ENCODE peak calls at places on chromosomes 12 and 14, in six cellular contexts. One of them, this sample, is unnamed.

GRCh38 chr14:62667515-62667914 is 377.7 kb downstream of the KCNH5 start:
- DNase-seq in AG10803: no peak
- DNase-seq in heart right ventricle: no peak
- DNase-seq in endothelial cell of umbilical vein: no peak
- DNase-seq in lung: no peak
- DNase-seq in MCF 10A: no peak
- DNase-seq in this sample: no peak

GRCh38 chr14:73142216-73142615 is 5.9 kb downstream of the PSEN1 start:
- DNase-seq in lung: no peak
- DNase-seq in MCF 10A: no peak
- DNase-seq in endothelial cell of umbilical vein: no peak
- DNase-seq in AG10803: no peak
- DNase-seq in heart right ventricle: no peak
- DNase-seq in this sample: no peak

GRCh38 chr14:93137864-93138263 is 22.1 kb upstream of the ITPK1 start:
- DNase-seq in lung: peak
- DNase-seq in MCF 10A: peak
- DNase-seq in AG10803: no peak
- DNase-seq in heart right ventricle: peak
- DNase-seq in endothelial cell of umbilical vein: no peak
- DNase-seq in this sample: no peak

GRCh38 chr14:32258574-32258973 is 55.5 kb upstream of the RNU6-8 start:
- DNase-seq in MCF 10A: no peak
- DNase-seq in heart right ventricle: no peak
- DNase-seq in lung: no peak
- DNase-seq in endothelial cell of umbilical vein: no peak
- DNase-seq in AG10803: peak
- DNase-seq in this sample: no peak

GRCh38 chr12:104526751-104527150 is 70.0 kb downstream of the CHST11 start:
- DNase-seq in endothelial cell of umbilical vein: no peak
- DNase-seq in AG10803: no peak
- DNase-seq in MCF 10A: no peak
- DNase-seq in lung: no peak
- DNase-seq in heart right ventricle: no peak
- DNase-seq in this sample: no peak

GRCh38 chr14:60722163-60722835 is 1.9 kb downstream of the SIX4 start:
- DNase-seq in heart right ventricle: peak
- DNase-seq in lung: peak
- DNase-seq in AG10803: peak
- DNase-seq in MCF 10A: peak
- DNase-seq in endothelial cell of umbilical vein: peak
- DNase-seq in this sample: peak

GRCh38 chr14:87995500-87996275 is 2.7 kb upstream of the GALC start:
- DNase-seq in lung: no peak
- DNase-seq in heart right ventricle: no peak
- DNase-seq in endothelial cell of umbilical vein: no peak
- DNase-seq in AG10803: no peak
- DNase-seq in MCF 10A: no peak
- DNase-seq in this sample: no peak

GRCh38 chr12:105369014-105369413 is 38.5 kb downstream of the C12orf75 start:
- DNase-seq in endothelial cell of umbilical vein: no peak
- DNase-seq in heart right ventricle: no peak
- DNase-seq in lung: no peak
- DNase-seq in AG10803: peak
- DNase-seq in MCF 10A: peak
- DNase-seq in this sample: peak

GRCh38 chr14:91580886-91581615 is 70.9 kb upstream of the PPP4R3A start:
- DNase-seq in AG10803: no peak
- DNase-seq in MCF 10A: no peak
- DNase-seq in lung: no peak
- DNase-seq in heart right ventricle: no peak
- DNase-seq in endothelial cell of umbilical vein: no peak
- DNase-seq in this sample: no peak

GRCh38 chr12:11446372-11446771 is 51.0 kb upstream of the PRB2 start:
- DNase-seq in MCF 10A: no peak
- DNase-seq in endothelial cell of umbilical vein: no peak
- DNase-seq in heart right ventricle: no peak
- DNase-seq in lung: no peak
- DNase-seq in AG10803: peak
- DNase-seq in this sample: no peak

GRCh38 chr12:122843472-122843871 is 8.2 kb downstream of the HIP1R start:
- DNase-seq in MCF 10A: no peak
- DNase-seq in lung: no peak
- DNase-seq in AG10803: no peak
- DNase-seq in heart right ventricle: no peak
- DNase-seq in endothelial cell of umbilical vein: no peak
- DNase-seq in this sample: no peak

GRCh38 chr12:67366530-67367196 is 97.5 kb downstream of the CAND1 start:
- DNase-seq in AG10803: peak
- DNase-seq in MCF 10A: no peak
- DNase-seq in heart right ventricle: no peak
- DNase-seq in lung: no peak
- DNase-seq in endothelial cell of umbilical vein: no peak
- DNase-seq in this sample: peak

GRCh38 chr14:93317836-93318807 is 14.7 kb downstream of the BTBD7 start:
- DNase-seq in MCF 10A: peak
- DNase-seq in heart right ventricle: no peak
- DNase-seq in endothelial cell of umbilical vein: peak
- DNase-seq in AG10803: peak
- DNase-seq in lung: no peak
- DNase-seq in this sample: peak

GRCh38 chr14:104113631-104114420 is 24.6 kb upstream of the KIF26A start:
- DNase-seq in heart right ventricle: peak
- DNase-seq in lung: no peak
- DNase-seq in AG10803: no peak
- DNase-seq in MCF 10A: no peak
- DNase-seq in endothelial cell of umbilical vein: no peak
- DNase-seq in this sample: no peak

GRCh38 chr14:74763803-74764531 is 851 bp downstream of the YLPM1 start:
- DNase-seq in lung: no peak
- DNase-seq in AG10803: peak
- DNase-seq in heart right ventricle: no peak
- DNase-seq in endothelial cell of umbilical vein: peak
- DNase-seq in MCF 10A: peak
- DNase-seq in this sample: no peak

GRCh38 chr14:101063121-101063520 is 159.6 kb upstream of the RTL1 start:
- DNase-seq in heart right ventricle: no peak
- DNase-seq in MCF 10A: no peak
- DNase-seq in endothelial cell of umbilical vein: no peak
- DNase-seq in AG10803: no peak
- DNase-seq in lung: no peak
- DNase-seq in this sample: no peak

GRCh38 chr12:115632323-115632722 is 645.2 kb downstream of the MED13L start:
- DNase-seq in AG10803: peak
- DNase-seq in MCF 10A: peak
- DNase-seq in endothelial cell of umbilical vein: no peak
- DNase-seq in heart right ventricle: no peak
- DNase-seq in lung: no peak
- DNase-seq in this sample: peak

GRCh38 chr14:52683985-52684520 is 11.3 kb downstream of the ERO1A start:
- DNase-seq in endothelial cell of umbilical vein: no peak
- DNase-seq in AG10803: no peak
- DNase-seq in lung: no peak
- DNase-seq in heart right ventricle: no peak
- DNase-seq in MCF 10A: no peak
- DNase-seq in this sample: peak

DNA sequence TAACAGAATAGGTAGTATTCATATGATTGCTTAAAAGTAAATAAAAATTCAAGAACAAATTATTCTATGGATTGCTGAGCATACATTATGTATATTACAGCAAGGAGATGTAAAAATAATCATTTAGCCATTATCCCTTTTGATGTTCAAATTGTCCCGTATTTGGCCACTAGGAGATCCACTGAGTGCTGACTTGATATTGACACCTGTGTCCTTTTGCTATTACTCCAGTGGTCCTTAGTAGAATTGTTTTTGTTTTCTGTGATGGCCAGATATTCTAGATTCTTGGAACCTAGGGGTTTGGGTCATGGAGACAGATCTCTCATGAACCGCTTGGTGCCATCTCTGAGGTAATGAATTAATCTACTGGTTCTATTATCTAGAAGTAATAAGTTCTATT is 16.8 kb downstream of the ERO1A start:
- DNase-seq in lung: no peak
- DNase-seq in AG10803: no peak
- DNase-seq in endothelial cell of umbilical vein: no peak
- DNase-seq in MCF 10A: peak
- DNase-seq in heart right ventricle: no peak
- DNase-seq in this sample: no peak
- TF ChIP-seq CTCF in lung: no peak
- TF ChIP-seq CTCF in AG10803: no peak
- TF ChIP-seq CTCF in endothelial cell of umbilical vein: no peak
- TF ChIP-seq CTCF in MCF 10A: peak
- TF ChIP-seq CTCF in heart right ventricle: no peak
- TF ChIP-seq CTCF in this sample: peak

DNA sequence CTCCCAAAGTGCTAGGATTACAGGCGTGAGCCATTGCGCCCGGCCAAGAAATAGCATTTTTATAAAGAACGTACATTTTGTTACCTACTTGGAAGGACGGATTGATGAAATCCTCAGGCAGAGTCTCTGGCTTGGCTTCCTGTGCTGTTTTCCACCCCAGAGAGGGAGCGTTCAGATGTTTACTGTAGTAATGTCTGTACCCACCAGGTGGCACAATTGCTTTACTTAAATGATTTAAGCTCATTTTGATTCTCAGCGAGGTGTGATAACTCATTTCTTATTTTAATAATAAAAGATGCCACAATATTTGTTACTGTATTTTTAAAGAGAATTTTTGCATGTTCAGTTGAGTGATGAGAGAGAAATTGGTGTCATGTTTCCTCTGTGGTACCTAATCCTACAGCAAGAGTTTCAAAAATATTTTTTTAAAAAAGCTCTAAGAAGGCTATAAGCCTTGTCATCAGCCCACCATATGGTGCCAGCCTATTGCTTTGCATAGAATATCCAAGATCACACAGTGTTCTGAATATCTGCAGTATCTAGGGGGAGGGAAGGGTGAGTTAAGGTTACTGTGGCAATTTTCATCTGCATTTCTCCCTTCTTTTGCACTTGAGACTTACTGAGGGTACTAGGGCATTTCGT is 82.6 kb upstream of the TRAF3 start:
- DNase-seq in MCF 10A: peak
- DNase-seq in heart right ventricle: no peak
- DNase-seq in endothelial cell of umbilical vein: peak
- DNase-seq in lung: peak
- DNase-seq in AG10803: peak
- DNase-seq in this sample: peak
- TF ChIP-seq CTCF in MCF 10A: peak
- TF ChIP-seq CTCF in heart right ventricle: peak
- TF ChIP-seq CTCF in endothelial cell of umbilical vein: peak
- TF ChIP-seq CTCF in lung: peak
- TF ChIP-seq CTCF in AG10803: peak
- TF ChIP-seq CTCF in this sample: peak

GRCh38 chr12:9065607-9065856 is 50.2 kb downstream of the A2M start:
- DNase-seq in MCF 10A: no peak
- DNase-seq in endothelial cell of umbilical vein: no peak
- DNase-seq in AG10803: no peak
- DNase-seq in heart right ventricle: no peak
- DNase-seq in lung: no peak
- DNase-seq in this sample: no peak

GRCh38 chr12:9064815-9065606 is 50.7 kb downstream of the A2M start:
- DNase-seq in heart right ventricle: peak
- DNase-seq in MCF 10A: peak
- DNase-seq in AG10803: peak
- DNase-seq in lung: peak
- DNase-seq in endothelial cell of umbilical vein: peak
- DNase-seq in this sample: peak

GRCh38 chr12:9066183-9066623 is 49.5 kb downstream of the A2M start:
- DNase-seq in lung: no peak
- DNase-seq in heart right ventricle: peak
- DNase-seq in AG10803: no peak
- DNase-seq in MCF 10A: no peak
- DNase-seq in endothelial cell of umbilical vein: no peak
- DNase-seq in this sample: no peak

GRCh38 chr12:9066755-9067433 is 48.8 kb downstream of the A2M start:
- DNase-seq in endothelial cell of umbilical vein: no peak
- DNase-seq in AG10803: no peak
- DNase-seq in heart right ventricle: no peak
- DNase-seq in lung: no peak
- DNase-seq in MCF 10A: no peak
- DNase-seq in this sample: no peak

DNA sequence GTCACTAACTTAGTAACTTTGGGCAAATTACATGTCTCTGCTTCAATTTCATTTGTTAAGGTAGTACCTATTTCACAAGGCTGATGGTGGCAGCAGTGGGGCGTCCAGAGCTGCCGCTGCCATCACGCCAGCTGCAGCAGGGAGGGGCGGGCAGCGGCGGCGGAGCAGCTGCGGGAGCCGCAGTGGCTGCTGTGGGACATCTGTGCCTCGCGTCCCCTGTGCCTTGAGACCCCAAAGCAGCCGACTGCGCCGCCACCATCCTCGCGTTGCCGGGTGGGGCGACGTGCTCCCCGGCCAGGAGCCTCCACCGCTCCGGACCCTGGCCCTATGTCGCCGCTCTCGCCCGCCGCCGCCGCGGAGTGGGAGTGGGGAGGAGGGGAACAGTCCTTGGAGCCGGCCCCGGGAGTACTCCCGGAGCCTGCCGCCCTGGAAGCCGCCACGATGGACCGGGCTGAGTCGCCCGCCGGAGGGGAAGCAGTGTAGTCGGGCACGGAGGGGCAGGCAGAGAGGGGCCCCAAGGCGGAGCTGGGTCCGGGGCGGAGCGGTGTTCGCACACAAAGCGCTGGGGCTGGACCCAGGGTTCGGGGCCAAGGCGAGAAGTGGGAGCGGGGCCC is 51.4 kb downstream of the A2M start:
- DNase-seq in AG10803: peak
- DNase-seq in heart right ventricle: peak
- DNase-seq in MCF 10A: peak
- DNase-seq in lung: peak
- DNase-seq in endothelial cell of umbilical vein: peak
- DNase-seq in this sample: peak
- TF ChIP-seq CTCF in AG10803: peak
- TF ChIP-seq CTCF in heart right ventricle: peak
- TF ChIP-seq CTCF in MCF 10A: peak
- TF ChIP-seq CTCF in lung: peak
- TF ChIP-seq CTCF in endothelial cell of umbilical vein: peak
- TF ChIP-seq CTCF in this sample: peak

GRCh38 chr12:125856899-125857298 is 791.7 kb downstream of the AACS start:
- DNase-seq in AG10803: no peak
- DNase-seq in MCF 10A: peak
- DNase-seq in heart right ventricle: no peak
- DNase-seq in lung: no peak
- DNase-seq in endothelial cell of umbilical vein: no peak
- DNase-seq in this sample: no peak
- TF ChIP-seq CTCF in AG10803: no peak
- TF ChIP-seq CTCF in MCF 10A: no peak
- TF ChIP-seq CTCF in heart right ventricle: no peak
- TF ChIP-seq CTCF in lung: no peak
- TF ChIP-seq CTCF in endothelial cell of umbilical vein: no peak
- TF ChIP-seq CTCF in this sample: no peak

GRCh38 chr12:96806272-96806671 is 100.8 kb upstream of the NEDD1 start:
- DNase-seq in lung: no peak
- DNase-seq in AG10803: no peak
- DNase-seq in endothelial cell of umbilical vein: no peak
- DNase-seq in heart right ventricle: no peak
- DNase-seq in MCF 10A: no peak
- DNase-seq in this sample: no peak
- TF ChIP-seq CTCF in lung: no peak
- TF ChIP-seq CTCF in AG10803: no peak
- TF ChIP-seq CTCF in endothelial cell of umbilical vein: no peak
- TF ChIP-seq CTCF in heart right ventricle: no peak
- TF ChIP-seq CTCF in MCF 10A: no peak
- TF ChIP-seq CTCF in this sample: no peak